ENCODE peak calls at places on chromosomes 16 and 17, in five cellular contexts. One of them, this sample, is unnamed.

GRCh38 chr16:54805648-54806047 is 125.0 kb upstream of the IRX5 start:
- DNase-seq in fibroblast of lung: no peak
- DNase-seq in non-pigmented ciliary epithelial cell: no peak
- DNase-seq in kidney epithelial cell: no peak
- DNase-seq in stimulated activated CD8-positive, alpha-beta memory T cell treated with anti-CD3 and anti-CD28 coated beads, Interleukin-15, amount 100 ng/mL, for 24 hours: no peak
- DNase-seq in this sample: no peak

GRCh38 chr17:49365667-49366066 is 3.6 kb upstream of the ZNF652 start:
- DNase-seq in kidney epithelial cell: no peak
- DNase-seq in non-pigmented ciliary epithelial cell: no peak
- DNase-seq in stimulated activated CD8-positive, alpha-beta memory T cell treated with anti-CD3 and anti-CD28 coated beads, Interleukin-15, amount 100 ng/mL, for 24 hours: no peak
- DNase-seq in fibroblast of lung: no peak
- DNase-seq in this sample: peak

GRCh38 chr16:84884311-84885023 is 64.7 kb downstream of the CRISPLD2 start:
- DNase-seq in stimulated activated CD8-positive, alpha-beta memory T cell treated with anti-CD3 and anti-CD28 coated beads, Interleukin-15, amount 100 ng/mL, for 24 hours: no peak
- DNase-seq in kidney epithelial cell: no peak
- DNase-seq in non-pigmented ciliary epithelial cell: no peak
- DNase-seq in fibroblast of lung: no peak
- DNase-seq in this sample: no peak

GRCh38 chr17:61645898-61646297 is 54.9 kb upstream of the NACA2 start:
- DNase-seq in fibroblast of lung: no peak
- DNase-seq in stimulated activated CD8-positive, alpha-beta memory T cell treated with anti-CD3 and anti-CD28 coated beads, Interleukin-15, amount 100 ng/mL, for 24 hours: no peak
- DNase-seq in kidney epithelial cell: no peak
- DNase-seq in non-pigmented ciliary epithelial cell: no peak
- DNase-seq in this sample: no peak

GRCh38 chr16:86048221-86048620 is 149.3 kb downstream of the IRF8 start:
- DNase-seq in kidney epithelial cell: no peak
- DNase-seq in stimulated activated CD8-positive, alpha-beta memory T cell treated with anti-CD3 and anti-CD28 coated beads, Interleukin-15, amount 100 ng/mL, for 24 hours: no peak
- DNase-seq in fibroblast of lung: no peak
- DNase-seq in non-pigmented ciliary epithelial cell: no peak
- DNase-seq in this sample: no peak

GRCh38 chr17:21119247-21119944 is 7.4 kb upstream of the DHRS7B start:
- DNase-seq in fibroblast of lung: peak
- DNase-seq in non-pigmented ciliary epithelial cell: no peak
- DNase-seq in kidney epithelial cell: no peak
- DNase-seq in stimulated activated CD8-positive, alpha-beta memory T cell treated with anti-CD3 and anti-CD28 coated beads, Interleukin-15, amount 100 ng/mL, for 24 hours: peak
- DNase-seq in this sample: peak

GRCh38 chr16:69890114-69890890 is 60.8 kb upstream of the CLEC18A start:
- DNase-seq in stimulated activated CD8-positive, alpha-beta memory T cell treated with anti-CD3 and anti-CD28 coated beads, Interleukin-15, amount 100 ng/mL, for 24 hours: no peak
- DNase-seq in kidney epithelial cell: peak
- DNase-seq in fibroblast of lung: peak
- DNase-seq in non-pigmented ciliary epithelial cell: no peak
- DNase-seq in this sample: peak

GRCh38 chr17:78125138-78125913 is 3.2 kb downstream of the TMC6 start:
- DNase-seq in kidney epithelial cell: no peak
- DNase-seq in non-pigmented ciliary epithelial cell: no peak
- DNase-seq in stimulated activated CD8-positive, alpha-beta memory T cell treated with anti-CD3 and anti-CD28 coated beads, Interleukin-15, amount 100 ng/mL, for 24 hours: no peak
- DNase-seq in fibroblast of lung: no peak
- DNase-seq in this sample: no peak

GRCh38 chr17:38338053-38338452 is 5.7 kb downstream of the GPR179 start:
- DNase-seq in stimulated activated CD8-positive, alpha-beta memory T cell treated with anti-CD3 and anti-CD28 coated beads, Interleukin-15, amount 100 ng/mL, for 24 hours: no peak
- DNase-seq in kidney epithelial cell: no peak
- DNase-seq in fibroblast of lung: no peak
- DNase-seq in non-pigmented ciliary epithelial cell: no peak
- DNase-seq in this sample: no peak

GRCh38 chr17:19703106-19703775 is 13.1 kb downstream of the SLC47A2 start:
- DNase-seq in kidney epithelial cell: no peak
- DNase-seq in stimulated activated CD8-positive, alpha-beta memory T cell treated with anti-CD3 and anti-CD28 coated beads, Interleukin-15, amount 100 ng/mL, for 24 hours: no peak
- DNase-seq in non-pigmented ciliary epithelial cell: no peak
- DNase-seq in fibroblast of lung: no peak
- DNase-seq in this sample: no peak

GRCh38 chr16:11005611-11005975 is 61.2 kb downstream of the CLEC16A start:
- DNase-seq in stimulated activated CD8-positive, alpha-beta memory T cell treated with anti-CD3 and anti-CD28 coated beads, Interleukin-15, amount 100 ng/mL, for 24 hours: no peak
- DNase-seq in kidney epithelial cell: no peak
- DNase-seq in non-pigmented ciliary epithelial cell: no peak
- DNase-seq in fibroblast of lung: peak
- DNase-seq in this sample: no peak

GRCh38 chr17:68101992-68102758 is 66.6 kb downstream of the KPNA2 start:
- DNase-seq in non-pigmented ciliary epithelial cell: no peak
- DNase-seq in stimulated activated CD8-positive, alpha-beta memory T cell treated with anti-CD3 and anti-CD28 coated beads, Interleukin-15, amount 100 ng/mL, for 24 hours: no peak
- DNase-seq in kidney epithelial cell: no peak
- DNase-seq in fibroblast of lung: no peak
- DNase-seq in this sample: peak

GRCh38 chr17:73089918-73090317 is 2.6 kb downstream of the SLC39A11 start:
- DNase-seq in non-pigmented ciliary epithelial cell: no peak
- DNase-seq in stimulated activated CD8-positive, alpha-beta memory T cell treated with anti-CD3 and anti-CD28 coated beads, Interleukin-15, amount 100 ng/mL, for 24 hours: no peak
- DNase-seq in fibroblast of lung: no peak
- DNase-seq in kidney epithelial cell: no peak
- DNase-seq in this sample: peak

GRCh38 chr17:17057057-17057551 is 14.8 kb downstream of the MPRIP start:
- DNase-seq in kidney epithelial cell: no peak
- DNase-seq in non-pigmented ciliary epithelial cell: no peak
- DNase-seq in fibroblast of lung: no peak
- DNase-seq in stimulated activated CD8-positive, alpha-beta memory T cell treated with anti-CD3 and anti-CD28 coated beads, Interleukin-15, amount 100 ng/mL, for 24 hours: no peak
- DNase-seq in this sample: no peak

GRCh38 chr16:89315271-89315670 is 97.8 kb downstream of the ZNF778 start:
- DNase-seq in non-pigmented ciliary epithelial cell: no peak
- DNase-seq in stimulated activated CD8-positive, alpha-beta memory T cell treated with anti-CD3 and anti-CD28 coated beads, Interleukin-15, amount 100 ng/mL, for 24 hours: no peak
- DNase-seq in fibroblast of lung: no peak
- DNase-seq in kidney epithelial cell: no peak
- DNase-seq in this sample: no peak

GRCh38 chr16:24523569-24523968 is 15.8 kb upstream of the RBBP6 start:
- DNase-seq in stimulated activated CD8-positive, alpha-beta memory T cell treated with anti-CD3 and anti-CD28 coated beads, Interleukin-15, amount 100 ng/mL, for 24 hours: no peak
- DNase-seq in fibroblast of lung: no peak
- DNase-seq in non-pigmented ciliary epithelial cell: no peak
- DNase-seq in kidney epithelial cell: no peak
- DNase-seq in this sample: no peak

GRCh38 chr16:73473713-73474112 is 425.8 kb upstream of the ZFHX3 start:
- DNase-seq in fibroblast of lung: no peak
- DNase-seq in stimulated activated CD8-positive, alpha-beta memory T cell treated with anti-CD3 and anti-CD28 coated beads, Interleukin-15, amount 100 ng/mL, for 24 hours: no peak
- DNase-seq in kidney epithelial cell: no peak
- DNase-seq in non-pigmented ciliary epithelial cell: no peak
- DNase-seq in this sample: no peak

GRCh38 chr17:29617481-29618271 is 5.0 kb downstream of the CORO6 start:
- DNase-seq in kidney epithelial cell: no peak
- DNase-seq in non-pigmented ciliary epithelial cell: no peak
- DNase-seq in stimulated activated CD8-positive, alpha-beta memory T cell treated with anti-CD3 and anti-CD28 coated beads, Interleukin-15, amount 100 ng/mL, for 24 hours: peak
- DNase-seq in fibroblast of lung: peak
- DNase-seq in this sample: peak

GRCh38 chr17:51257150-51258081 is 2.4 kb downstream of the MBTD1 start:
- DNase-seq in kidney epithelial cell: no peak
- DNase-seq in stimulated activated CD8-positive, alpha-beta memory T cell treated with anti-CD3 and anti-CD28 coated beads, Interleukin-15, amount 100 ng/mL, for 24 hours: no peak
- DNase-seq in fibroblast of lung: peak
- DNase-seq in non-pigmented ciliary epithelial cell: no peak
- DNase-seq in this sample: no peak

GRCh38 chr17:42809250-42809649 is 10.6 kb downstream of the CNTD1 start:
- DNase-seq in kidney epithelial cell: no peak
- DNase-seq in non-pigmented ciliary epithelial cell: no peak
- DNase-seq in stimulated activated CD8-positive, alpha-beta memory T cell treated with anti-CD3 and anti-CD28 coated beads, Interleukin-15, amount 100 ng/mL, for 24 hours: no peak
- DNase-seq in fibroblast of lung: peak
- DNase-seq in this sample: no peak

GRCh38 chr17:12665263-12666210 is at the start of gene MYOCD:
- DNase-seq in stimulated activated CD8-positive, alpha-beta memory T cell treated with anti-CD3 and anti-CD28 coated beads, Interleukin-15, amount 100 ng/mL, for 24 hours: no peak
- DNase-seq in fibroblast of lung: no peak
- DNase-seq in kidney epithelial cell: no peak
- DNase-seq in non-pigmented ciliary epithelial cell: no peak
- DNase-seq in this sample: no peak

GRCh38 chr16:88685156-88686061 is 898 bp downstream of the SNAI3 start:
- DNase-seq in stimulated activated CD8-positive, alpha-beta memory T cell treated with anti-CD3 and anti-CD28 coated beads, Interleukin-15, amount 100 ng/mL, for 24 hours: no peak
- DNase-seq in fibroblast of lung: peak
- DNase-seq in kidney epithelial cell: no peak
- DNase-seq in non-pigmented ciliary epithelial cell: no peak
- DNase-seq in this sample: no peak

GRCh38 chr16:31188450-31189411 is 8.8 kb downstream of the FUS start:
- DNase-seq in fibroblast of lung: no peak
- DNase-seq in non-pigmented ciliary epithelial cell: no peak
- DNase-seq in stimulated activated CD8-positive, alpha-beta memory T cell treated with anti-CD3 and anti-CD28 coated beads, Interleukin-15, amount 100 ng/mL, for 24 hours: no peak
- DNase-seq in kidney epithelial cell: no peak
- DNase-seq in this sample: no peak

GRCh38 chr17:80644588-80644987 is 100.0 kb downstream of the RPTOR start:
- DNase-seq in fibroblast of lung: no peak
- DNase-seq in kidney epithelial cell: no peak
- DNase-seq in non-pigmented ciliary epithelial cell: no peak
- DNase-seq in stimulated activated CD8-positive, alpha-beta memory T cell treated with anti-CD3 and anti-CD28 coated beads, Interleukin-15, amount 100 ng/mL, for 24 hours: no peak
- DNase-seq in this sample: no peak

GRCh38 chr16:25109643-25110042 is 1.9 kb upstream of the LCMT1 start:
- DNase-seq in non-pigmented ciliary epithelial cell: peak
- DNase-seq in kidney epithelial cell: peak
- DNase-seq in stimulated activated CD8-positive, alpha-beta memory T cell treated with anti-CD3 and anti-CD28 coated beads, Interleukin-15, amount 100 ng/mL, for 24 hours: no peak
- DNase-seq in fibroblast of lung: peak
- DNase-seq in this sample: no peak

GRCh38 chr17:74282587-74283370 is 8.7 kb downstream of the DNAI2 start:
- DNase-seq in kidney epithelial cell: no peak
- DNase-seq in fibroblast of lung: no peak
- DNase-seq in stimulated activated CD8-positive, alpha-beta memory T cell treated with anti-CD3 and anti-CD28 coated beads, Interleukin-15, amount 100 ng/mL, for 24 hours: no peak
- DNase-seq in non-pigmented ciliary epithelial cell: no peak
- DNase-seq in this sample: no peak

GRCh38 chr16:81697321-81697885 is 81.7 kb upstream of the PLCG2 start:
- DNase-seq in fibroblast of lung: peak
- DNase-seq in stimulated activated CD8-positive, alpha-beta memory T cell treated with anti-CD3 and anti-CD28 coated beads, Interleukin-15, amount 100 ng/mL, for 24 hours: no peak
- DNase-seq in non-pigmented ciliary epithelial cell: no peak
- DNase-seq in kidney epithelial cell: peak
- DNase-seq in this sample: peak

GRCh38 chr17:8185580-8186445 is 4.2 kb downstream of the BORCS6 start:
- DNase-seq in kidney epithelial cell: no peak
- DNase-seq in fibroblast of lung: peak
- DNase-seq in non-pigmented ciliary epithelial cell: no peak
- DNase-seq in stimulated activated CD8-positive, alpha-beta memory T cell treated with anti-CD3 and anti-CD28 coated beads, Interleukin-15, amount 100 ng/mL, for 24 hours: peak
- DNase-seq in this sample: peak

GRCh38 chr17:10130263-10130662 is 68.1 kb downstream of the GAS7 start:
- DNase-seq in fibroblast of lung: peak
- DNase-seq in non-pigmented ciliary epithelial cell: no peak
- DNase-seq in stimulated activated CD8-positive, alpha-beta memory T cell treated with anti-CD3 and anti-CD28 coated beads, Interleukin-15, amount 100 ng/mL, for 24 hours: no peak
- DNase-seq in kidney epithelial cell: no peak
- DNase-seq in this sample: no peak

GRCh38 chr17:47884905-47885735 is 10.9 kb upstream of the SP2 start:
- DNase-seq in kidney epithelial cell: no peak
- DNase-seq in fibroblast of lung: no peak
- DNase-seq in non-pigmented ciliary epithelial cell: no peak
- DNase-seq in stimulated activated CD8-positive, alpha-beta memory T cell treated with anti-CD3 and anti-CD28 coated beads, Interleukin-15, amount 100 ng/mL, for 24 hours: no peak
- DNase-seq in this sample: no peak

GRCh38 chr16:20925780-20926179 is 25.2 kb downstream of the LYRM1 start:
- DNase-seq in fibroblast of lung: no peak
- DNase-seq in kidney epithelial cell: no peak
- DNase-seq in non-pigmented ciliary epithelial cell: no peak
- DNase-seq in stimulated activated CD8-positive, alpha-beta memory T cell treated with anti-CD3 and anti-CD28 coated beads, Interleukin-15, amount 100 ng/mL, for 24 hours: no peak
- DNase-seq in this sample: no peak

GRCh38 chr16:56532714-56533113 is 12.9 kb upstream of the BBS2 start:
- DNase-seq in non-pigmented ciliary epithelial cell: no peak
- DNase-seq in kidney epithelial cell: no peak
- DNase-seq in stimulated activated CD8-positive, alpha-beta memory T cell treated with anti-CD3 and anti-CD28 coated beads, Interleukin-15, amount 100 ng/mL, for 24 hours: no peak
- DNase-seq in fibroblast of lung: no peak
- DNase-seq in this sample: no peak

GRCh38 chr16:69754143-69754468 is 620 bp downstream of the NOB1 start:
- DNase-seq in stimulated activated CD8-positive, alpha-beta memory T cell treated with anti-CD3 and anti-CD28 coated beads, Interleukin-15, amount 100 ng/mL, for 24 hours: no peak
- DNase-seq in kidney epithelial cell: no peak
- DNase-seq in non-pigmented ciliary epithelial cell: no peak
- DNase-seq in fibroblast of lung: no peak
- DNase-seq in this sample: no peak